ENCODE peak calls at places on chromosomes 2 and 18, in four cellular contexts. One of them, this sample, is unnamed.

GRCh38 chr2:160368988-160369935 is 124.3 kb downstream of the RBMS1 start:
- DNase-seq in WTC11: no peak
- DNase-seq in GM12878: no peak
- DNase-seq in K562: no peak
- DNase-seq in this sample: no peak

GRCh38 chr2:54757496-54757895 is 34.0 kb downstream of the EML6 start:
- DNase-seq in K562: no peak
- DNase-seq in GM12878: no peak
- DNase-seq in WTC11: peak
- DNase-seq in this sample: no peak

GRCh38 chr18:62089174-62089573 is 97.7 kb downstream of the PIGN start:
- DNase-seq in WTC11: no peak
- DNase-seq in GM12878: no peak
- DNase-seq in K562: no peak
- DNase-seq in this sample: no peak

GRCh38 chr18:1680108-1680507 is 775.4 kb downstream of the ADCYAP1 start:
- DNase-seq in WTC11: no peak
- DNase-seq in K562: no peak
- DNase-seq in GM12878: no peak
- DNase-seq in this sample: no peak

GRCh38 chr2:232522855-232523681 is 2.9 kb downstream of the PRSS56 start:
- DNase-seq in GM12878: no peak
- DNase-seq in K562: no peak
- DNase-seq in WTC11: no peak
- DNase-seq in this sample: no peak

GRCh38 chr2:53582556-53582955 is 185.0 kb upstream of the CHAC2 start:
- DNase-seq in GM12878: no peak
- DNase-seq in K562: no peak
- DNase-seq in WTC11: no peak
- DNase-seq in this sample: no peak

GRCh38 chr2:144535300-144535699 is 15.4 kb upstream of the ZEB2 start:
- DNase-seq in GM12878: no peak
- DNase-seq in K562: no peak
- DNase-seq in WTC11: no peak
- DNase-seq in this sample: no peak

GRCh38 chr2:224038049-224038829 is 847 bp downstream of the SERPINE2 start:
- DNase-seq in GM12878: no peak
- DNase-seq in K562: no peak
- DNase-seq in WTC11: peak
- DNase-seq in this sample: peak

GRCh38 chr2:196961889-196962288 is 35.4 kb upstream of the PGAP1 start:
- DNase-seq in GM12878: peak
- DNase-seq in K562: no peak
- DNase-seq in WTC11: no peak
- DNase-seq in this sample: no peak

GRCh38 chr2:16227811-16228462 is 287.6 kb downstream of the MYCN start:
- DNase-seq in WTC11: no peak
- DNase-seq in GM12878: no peak
- DNase-seq in K562: peak
- DNase-seq in this sample: no peak

GRCh38 chr2:57432528-57432927 is 614.1 kb upstream of the VRK2 start:
- DNase-seq in WTC11: no peak
- DNase-seq in GM12878: no peak
- DNase-seq in K562: no peak
- DNase-seq in this sample: no peak

GRCh38 chr2:25056391-25056821 is 14.5 kb downstream of the EFR3B start:
- DNase-seq in GM12878: no peak
- DNase-seq in WTC11: no peak
- DNase-seq in K562: no peak
- DNase-seq in this sample: no peak

GRCh38 chr2:133600231-133600630 is 32.0 kb upstream of the NCKAP5 start:
- DNase-seq in WTC11: no peak
- DNase-seq in GM12878: no peak
- DNase-seq in K562: no peak
- DNase-seq in this sample: no peak

GRCh38 chr2:200308421-200309295 is 2.2 kb downstream of the SPATS2L start:
- DNase-seq in K562: no peak
- DNase-seq in GM12878: no peak
- DNase-seq in WTC11: no peak
- DNase-seq in this sample: no peak

GRCh38 chr18:79245517-79246001 is 150.2 kb upstream of the NFATC1 start:
- DNase-seq in WTC11: no peak
- DNase-seq in K562: no peak
- DNase-seq in GM12878: no peak
- DNase-seq in this sample: no peak

GRCh38 chr2:86825728-86826386 is 35.1 kb upstream of the CD8A start:
- DNase-seq in WTC11: no peak
- DNase-seq in GM12878: no peak
- DNase-seq in K562: no peak
- DNase-seq in this sample: no peak

GRCh38 chr2:24276349-24276899 is 83.9 kb downstream of the ITSN2 start:
- DNase-seq in K562: no peak
- DNase-seq in GM12878: no peak
- DNase-seq in WTC11: no peak
- DNase-seq in this sample: no peak

GRCh38 chr18:3593381-3593903 is 143.5 kb downstream of the TGIF1 start:
- DNase-seq in GM12878: no peak
- DNase-seq in WTC11: no peak
- DNase-seq in K562: peak
- DNase-seq in this sample: no peak

GRCh38 chr2:5921081-5921642 is 229.0 kb downstream of the SOX11 start:
- DNase-seq in WTC11: no peak
- DNase-seq in K562: no peak
- DNase-seq in GM12878: no peak
- DNase-seq in this sample: peak

GRCh38 chr2:7835693-7836680 is 845.9 kb upstream of the ID2 start:
- DNase-seq in GM12878: peak
- DNase-seq in K562: no peak
- DNase-seq in WTC11: no peak
- DNase-seq in this sample: peak

GRCh38 chr18:68436485-68436884 is 278.4 kb downstream of the TMX3 start:
- DNase-seq in GM12878: no peak
- DNase-seq in K562: no peak
- DNase-seq in WTC11: no peak
- DNase-seq in this sample: no peak

GRCh38 chr2:174778479-174778962 is 14.2 kb upstream of the CHRNA1 start:
- DNase-seq in WTC11: no peak
- DNase-seq in K562: no peak
- DNase-seq in GM12878: peak
- DNase-seq in this sample: peak

GRCh38 chr2:73944714-73945113 is 18.0 kb downstream of the DGUOK start:
- DNase-seq in WTC11: no peak
- DNase-seq in K562: no peak
- DNase-seq in GM12878: no peak
- DNase-seq in this sample: no peak

GRCh38 chr2:220064282-220065042 is 437.0 kb downstream of the SLC4A3 start:
- DNase-seq in K562: no peak
- DNase-seq in WTC11: no peak
- DNase-seq in GM12878: no peak
- DNase-seq in this sample: no peak

GRCh38 chr2:102106133-102106556 is 36.4 kb upstream of the IL1R1 start:
- DNase-seq in GM12878: no peak
- DNase-seq in WTC11: no peak
- DNase-seq in K562: no peak
- DNase-seq in this sample: peak

GRCh38 chr2:219448099-219448775 is 13.6 kb downstream of the SPEG start:
- DNase-seq in GM12878: no peak
- DNase-seq in K562: no peak
- DNase-seq in WTC11: peak
- DNase-seq in this sample: no peak

GRCh38 chr2:48693645-48694044 is 61.9 kb downstream of the LHCGR start:
- DNase-seq in K562: no peak
- DNase-seq in WTC11: no peak
- DNase-seq in GM12878: no peak
- DNase-seq in this sample: no peak

GRCh38 chr2:168084267-168084781 is 163.1 kb downstream of the STK39 start:
- DNase-seq in K562: no peak
- DNase-seq in GM12878: no peak
- DNase-seq in WTC11: no peak
- DNase-seq in this sample: no peak

GRCh38 chr2:102480273-102480672 is 7.2 kb downstream of the SLC9A4 start:
- DNase-seq in WTC11: no peak
- DNase-seq in GM12878: no peak
- DNase-seq in K562: no peak
- DNase-seq in this sample: no peak

GRCh38 chr18:58453913-58454317 is 175.0 kb downstream of the ALPK2 start:
- DNase-seq in WTC11: no peak
- DNase-seq in GM12878: no peak
- DNase-seq in K562: no peak
- DNase-seq in this sample: no peak

GRCh38 chr2:218317232-218317630 is 24.9 kb upstream of the TMBIM1 start:
- DNase-seq in GM12878: no peak
- DNase-seq in K562: no peak
- DNase-seq in WTC11: no peak
- DNase-seq in this sample: peak

GRCh38 chr2:78383576-78383975 is 641.9 kb upstream of the REG3G start:
- DNase-seq in GM12878: no peak
- DNase-seq in K562: no peak
- DNase-seq in WTC11: no peak
- DNase-seq in this sample: no peak
- TF ChIP-seq NR2C2 in GM12878: no peak
- TF ChIP-seq NR2C2 in K562: no peak
- TF ChIP-seq NR2C2 in WTC11: no peak
- TF ChIP-seq NR2C2 in this sample: no peak

DNA sequence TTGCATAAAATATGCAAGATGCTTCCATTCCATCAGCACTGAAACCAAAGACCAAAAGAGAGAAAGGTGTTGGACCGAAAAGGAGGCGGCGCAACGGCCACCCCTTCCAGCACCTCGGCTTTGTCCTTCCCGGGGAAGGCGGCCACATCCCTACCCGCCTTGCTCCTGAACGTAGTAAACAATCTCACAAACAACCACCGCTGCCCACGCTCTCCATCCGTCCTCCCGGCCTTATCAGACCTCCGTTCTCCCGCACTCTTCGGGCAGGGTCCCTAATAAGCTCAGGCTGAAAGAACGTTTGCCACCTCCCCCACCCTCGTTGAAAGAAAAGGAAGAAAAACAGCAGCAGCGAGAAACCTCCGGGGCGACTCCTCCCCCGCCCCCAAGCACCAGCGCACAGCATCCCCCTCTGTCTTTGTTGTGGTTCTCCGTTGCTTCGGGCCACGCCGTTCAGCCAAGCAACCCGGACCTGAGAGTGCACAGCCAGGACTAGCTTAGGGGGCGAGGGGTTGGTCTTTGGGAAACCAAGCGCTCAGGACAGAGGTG is 4.4 kb downstream of the EVX2 start:
- DNase-seq in WTC11: peak
- DNase-seq in GM12878: no peak
- DNase-seq in K562: no peak
- DNase-seq in this sample: no peak
- TF ChIP-seq NR2C2 in WTC11: no peak
- TF ChIP-seq NR2C2 in GM12878: no peak
- TF ChIP-seq NR2C2 in K562: no peak
- TF ChIP-seq NR2C2 in this sample: no peak

DNA sequence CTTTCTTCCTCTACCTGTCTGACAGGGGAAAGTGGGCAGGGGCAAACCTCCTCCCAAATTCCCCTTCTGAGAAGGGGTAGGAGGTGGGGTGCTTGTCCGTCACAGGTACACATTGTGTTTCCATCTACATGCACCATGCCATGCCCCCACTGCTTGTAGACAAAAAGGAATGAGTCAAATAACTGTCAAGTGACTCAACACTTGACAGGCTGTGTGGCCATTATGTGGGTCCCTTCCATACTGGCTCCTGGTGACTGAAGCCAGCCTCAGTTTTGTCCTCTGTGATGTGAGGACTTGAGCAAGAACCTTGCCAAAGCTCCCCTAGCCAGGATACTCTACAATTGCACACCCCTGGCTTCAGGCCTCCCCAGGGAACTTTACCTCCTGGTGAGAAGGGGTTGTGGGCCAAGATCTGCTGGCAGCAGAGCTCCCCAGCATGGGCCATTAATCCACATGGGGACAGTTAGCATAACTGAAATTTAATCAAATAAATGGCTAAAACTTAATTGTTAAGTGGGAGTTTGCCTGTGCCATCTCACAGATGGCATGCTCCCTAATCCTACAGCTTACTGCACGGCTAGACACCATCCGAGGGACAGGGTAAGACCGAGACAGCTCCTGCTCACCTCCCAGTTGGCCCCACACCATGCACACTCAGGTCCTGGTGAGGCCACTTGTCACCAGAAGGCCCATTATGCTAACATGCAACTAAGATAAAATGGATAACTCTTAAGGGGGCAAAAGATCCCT is 140.2 kb downstream of the BCL11A start:
- DNase-seq in K562: no peak
- DNase-seq in GM12878: no peak
- DNase-seq in WTC11: no peak
- DNase-seq in this sample: no peak
- TF ChIP-seq NR2C2 in K562: no peak
- TF ChIP-seq NR2C2 in GM12878: no peak
- TF ChIP-seq NR2C2 in WTC11: no peak
- TF ChIP-seq NR2C2 in this sample: no peak

GRCh38 chr2:10913501-10914271 is 2.0 kb downstream of the KCNF1 start:
- DNase-seq in GM12878: no peak
- DNase-seq in WTC11: no peak
- DNase-seq in K562: no peak
- DNase-seq in this sample: no peak
- TF ChIP-seq NR2C2 in GM12878: no peak
- TF ChIP-seq NR2C2 in WTC11: no peak
- TF ChIP-seq NR2C2 in K562: no peak
- TF ChIP-seq NR2C2 in this sample: no peak

GRCh38 chr2:207113403-207113802 is 52.3 kb downstream of the KLF7 start:
- DNase-seq in K562: peak
- DNase-seq in WTC11: no peak
- DNase-seq in GM12878: no peak
- DNase-seq in this sample: no peak
- TF ChIP-seq NR2C2 in K562: no peak
- TF ChIP-seq NR2C2 in WTC11: no peak
- TF ChIP-seq NR2C2 in GM12878: no peak
- TF ChIP-seq NR2C2 in this sample: no peak

This sample was measured in HepG2.